ENCODE peak calls at places on chromosomes 4 and X, in nine cellular contexts. C is stimulated activated CD8-positive, alpha-beta memory T cell treated with anti-CD3 and anti-CD28 coated beads, Interleukin-15, amount 100 ng/mL, for 24 hours; V is uterus; O is ACHN; F is activated T-helper 1 cell treated with Interleukin-2 at 50 U/mL for 16 hours; G is frontal cortex; L is Karpas-422; K is foreskin melanocyte; J is NCI-H524 treated with DMSO at 0.1 percent for 48 hours. M is an unnamed sample.

GRCh38 chr4:169098969-169099685 is 89.1 kb upstream of the CBR4 start:
- DNase-seq in C (no peak), V (no peak), O (no peak), F (no peak), G (no peak), L (no peak), K (no peak), J (no peak), M (no peak)

GRCh38 chr4:121785479-121785878 is 15.6 kb upstream of the EXOSC9 start:
- DNase-seq in C (no peak), V (no peak), O (no peak), F (no peak), G (no peak), L (no peak), K (no peak), J (no peak), M (no peak)

GRCh38 chr4:181525641-181526040 is 717.6 kb upstream of the TENM3 start:
- DNase-seq in C (no peak), V (no peak), O (no peak), F (no peak), G (no peak), L (peak), K (peak), J (peak), M (no peak)

GRCh38 chrX:9612146-9612505 is 147.3 kb downstream of the TBL1X start:
- DNase-seq in C (no peak), V (no peak), O (no peak), F (no peak), G (no peak), L (no peak), K (no peak), J (peak), M (no peak)

GRCh38 chr4:56049428-56050212 is 100.9 kb downstream of the CEP135 start:
- DNase-seq in C (no peak), V (no peak), O (peak), F (no peak), G (peak), L (peak), K (peak), J (no peak), M (no peak)

GRCh38 chrX:133921764-133922389 is 63.5 kb downstream of the GPC3 start:
- DNase-seq in C (no peak), V (no peak), O (peak), F (no peak), G (no peak), L (peak), K (no peak), J (peak), M (no peak)

GRCh38 chr4:104625706-104626105 is 131.0 kb upstream of the CXXC4 start:
- DNase-seq in C (no peak), V (no peak), O (no peak), F (no peak), G (no peak), L (no peak), K (no peak), J (no peak), M (no peak)

GRCh38 chr4:83282049-83282535 is 2.5 kb downstream of the COQ2 start:
- DNase-seq in C (no peak), V (peak), O (peak), F (no peak), G (peak), L (peak), K (peak), J (no peak), M (no peak)

GRCh38 chr4:5691491-5692132 is 16.7 kb downstream of the EVC2 start:
- DNase-seq in C (no peak), V (no peak), O (no peak), F (no peak), G (no peak), L (no peak), K (no peak), J (no peak), M (peak)

GRCh38 chrX:11499076-11500044 is 166.4 kb downstream of the ARHGAP6 start:
- DNase-seq in C (no peak), V (no peak), O (no peak), F (no peak), G (no peak), L (no peak), K (no peak), J (no peak), M (no peak)

GRCh38 chr4:76748649-76749048 is 149.3 kb downstream of the SOWAHB start:
- DNase-seq in C (no peak), V (no peak), O (peak), F (no peak), G (no peak), L (peak), K (no peak), J (no peak), M (no peak)

GRCh38 chr4:39698424-39699009 is 581 bp downstream of the UBE2K start:
- DNase-seq in C (no peak), V (peak), O (peak), F (peak), G (no peak), L (no peak), K (no peak), J (no peak), M (no peak)

GRCh38 chr4:167787231-167787630 is 305.1 kb upstream of the ANXA10 start:
- DNase-seq in C (no peak), V (no peak), O (no peak), F (no peak), G (no peak), L (no peak), K (no peak), J (no peak), M (no peak)

GRCh38 chrX:24574743-24575142 is 72.4 kb downstream of the PCYT1B start:
- DNase-seq in C (no peak), V (no peak), O (no peak), F (no peak), G (no peak), L (no peak), K (no peak), J (peak), M (no peak)

GRCh38 chrX:140913802-140914501 is 88.4 kb upstream of the SPANXB1 start:
- DNase-seq in C (no peak), V (no peak), O (no peak), F (no peak), G (no peak), L (no peak), K (no peak), J (no peak), M (no peak)

GRCh38 chr4:137278431-137278830 is 253.9 kb downstream of the PCDH18 start:
- DNase-seq in C (no peak), V (no peak), O (no peak), F (no peak), G (no peak), L (no peak), K (no peak), J (no peak), M (no peak)

GRCh38 chrX:71251456-71251973 is 2.4 kb downstream of the ZMYM3 start:
- DNase-seq in C (no peak), V (no peak), O (no peak), F (no peak), G (no peak), L (no peak), K (no peak), J (no peak), M (no peak)

M was measured in D721Med.